ENCODE peak calls at places on chromosomes 1 and 21, in seven cellular contexts. One of them, this sample, is unnamed.

GRCh38 chr1:209549384-209550001 is 34.0 kb upstream of the CAMK1G start:
- DNase-seq in sigmoid colon: no peak
- DNase-seq in adrenal gland: no peak
- DNase-seq in MM.1S: no peak
- DNase-seq in thoracic aorta: no peak
- DNase-seq in H9: peak; percentile 71
- DNase-seq in tibial artery: no peak
- DNase-seq in this sample: no peak

GRCh38 chr1:192905049-192905448 is 96.2 kb downstream of the RGS2 start:
- DNase-seq in sigmoid colon: no peak
- DNase-seq in adrenal gland: no peak
- DNase-seq in MM.1S: no peak
- DNase-seq in thoracic aorta: no peak
- DNase-seq in H9: no peak
- DNase-seq in tibial artery: no peak
- DNase-seq in this sample: no peak

GRCh38 chr1:67685558-67686271 is 714 bp downstream of the GADD45A start:
- DNase-seq in sigmoid colon: peak; percentile 79
- DNase-seq in adrenal gland: peak; percentile 50
- DNase-seq in MM.1S: peak; percentile 73
- DNase-seq in thoracic aorta: no peak
- DNase-seq in H9: peak; percentile 58
- DNase-seq in tibial artery: peak; percentile 37
- DNase-seq in this sample: peak; percentile 62

GRCh38 chr1:223472057-223472456 is 78.8 kb downstream of the CCDC185 start:
- DNase-seq in sigmoid colon: no peak
- DNase-seq in adrenal gland: no peak
- DNase-seq in MM.1S: no peak
- DNase-seq in thoracic aorta: no peak
- DNase-seq in H9: no peak
- DNase-seq in tibial artery: no peak
- DNase-seq in this sample: no peak

GRCh38 chr1:90114521-90115141 is 119.7 kb downstream of the ZNF326 start:
- DNase-seq in sigmoid colon: no peak
- DNase-seq in adrenal gland: no peak
- DNase-seq in MM.1S: peak; percentile 62
- DNase-seq in thoracic aorta: no peak
- DNase-seq in H9: no peak
- DNase-seq in tibial artery: no peak
- DNase-seq in this sample: no peak

GRCh38 chr1:162074548-162074947 is 5.1 kb downstream of the NOS1AP start:
- DNase-seq in sigmoid colon: no peak
- DNase-seq in adrenal gland: no peak
- DNase-seq in MM.1S: no peak
- DNase-seq in thoracic aorta: no peak
- DNase-seq in H9: no peak
- DNase-seq in tibial artery: no peak
- DNase-seq in this sample: no peak

GRCh38 chr1:110634455-110635281 is 28.5 kb upstream of the KCNA2 start:
- DNase-seq in sigmoid colon: peak; percentile 93
- DNase-seq in adrenal gland: peak; percentile 86
- DNase-seq in MM.1S: peak; percentile 80
- DNase-seq in thoracic aorta: peak; percentile 25
- DNase-seq in H9: no peak
- DNase-seq in tibial artery: peak; percentile 60
- DNase-seq in this sample: no peak

GRCh38 chr21:42395910-42396625 is at the start of gene TMPRSS3:
- DNase-seq in sigmoid colon: peak; percentile 30
- DNase-seq in adrenal gland: no peak
- DNase-seq in MM.1S: no peak
- DNase-seq in thoracic aorta: no peak
- DNase-seq in H9: no peak
- DNase-seq in tibial artery: no peak
- DNase-seq in this sample: no peak

GRCh38 chr1:78019031-78019430 is 14.3 kb downstream of the DNAJB4 start:
- DNase-seq in sigmoid colon: no peak
- DNase-seq in adrenal gland: no peak
- DNase-seq in MM.1S: no peak
- DNase-seq in thoracic aorta: no peak
- DNase-seq in H9: no peak
- DNase-seq in tibial artery: no peak
- DNase-seq in this sample: no peak

GRCh38 chr1:93616221-93616995 is 65.2 kb downstream of the BCAR3 start:
- DNase-seq in sigmoid colon: peak; percentile 57
- DNase-seq in adrenal gland: no peak
- DNase-seq in MM.1S: no peak
- DNase-seq in thoracic aorta: no peak
- DNase-seq in H9: no peak
- DNase-seq in tibial artery: no peak
- DNase-seq in this sample: no peak

GRCh38 chr1:55474168-55474786 is 259.1 kb upstream of the USP24 start:
- DNase-seq in sigmoid colon: no peak
- DNase-seq in adrenal gland: no peak
- DNase-seq in MM.1S: no peak
- DNase-seq in thoracic aorta: no peak
- DNase-seq in H9: no peak
- DNase-seq in tibial artery: no peak
- DNase-seq in this sample: no peak

GRCh38 chr1:98030483-98030882 is 109.6 kb upstream of the DPYD start:
- DNase-seq in sigmoid colon: no peak
- DNase-seq in adrenal gland: no peak
- DNase-seq in MM.1S: no peak
- DNase-seq in thoracic aorta: no peak
- DNase-seq in H9: no peak
- DNase-seq in tibial artery: no peak
- DNase-seq in this sample: no peak

GRCh38 chr21:33971492-33972013 is 55.9 kb upstream of the ATP5PO start:
- DNase-seq in sigmoid colon: no peak
- DNase-seq in adrenal gland: no peak
- DNase-seq in MM.1S: no peak
- DNase-seq in thoracic aorta: no peak
- DNase-seq in H9: no peak
- DNase-seq in tibial artery: no peak
- DNase-seq in this sample: no peak

GRCh38 chr1:23594927-23595353 is 35.6 kb upstream of the ID3 start:
- DNase-seq in sigmoid colon: no peak
- DNase-seq in adrenal gland: no peak
- DNase-seq in MM.1S: no peak
- DNase-seq in thoracic aorta: no peak
- DNase-seq in H9: no peak
- DNase-seq in tibial artery: no peak
- DNase-seq in this sample: no peak

GRCh38 chr1:51541313-51542050 is 22.4 kb upstream of the EPS15 start:
- DNase-seq in sigmoid colon: no peak
- DNase-seq in adrenal gland: no peak
- DNase-seq in MM.1S: no peak
- DNase-seq in thoracic aorta: no peak
- DNase-seq in H9: no peak
- DNase-seq in tibial artery: no peak
- DNase-seq in this sample: no peak

GRCh38 chr1:83692524-83693336 is 306.2 kb downstream of the TTLL7 start:
- DNase-seq in sigmoid colon: no peak
- DNase-seq in adrenal gland: no peak
- DNase-seq in MM.1S: peak; percentile 15
- DNase-seq in thoracic aorta: no peak
- DNase-seq in H9: peak; percentile 80
- DNase-seq in tibial artery: no peak
- DNase-seq in this sample: no peak

GRCh38 chr1:77514871-77515776 is 167.3 kb downstream of the ZZZ3 start:
- DNase-seq in sigmoid colon: no peak
- DNase-seq in adrenal gland: peak; percentile 30
- DNase-seq in MM.1S: no peak
- DNase-seq in thoracic aorta: no peak
- DNase-seq in H9: peak; percentile 87
- DNase-seq in tibial artery: no peak
- DNase-seq in this sample: no peak

GRCh38 chr1:182087304-182087703 is 25.8 kb upstream of the ZNF648 start:
- DNase-seq in sigmoid colon: no peak
- DNase-seq in adrenal gland: no peak
- DNase-seq in MM.1S: no peak
- DNase-seq in thoracic aorta: no peak
- DNase-seq in H9: no peak
- DNase-seq in tibial artery: no peak
- DNase-seq in this sample: no peak

GRCh38 chr1:161910516-161911077 is 113.1 kb downstream of the OLFML2B start:
- DNase-seq in sigmoid colon: no peak
- DNase-seq in adrenal gland: no peak
- DNase-seq in MM.1S: no peak
- DNase-seq in thoracic aorta: no peak
- DNase-seq in H9: no peak
- DNase-seq in tibial artery: no peak
- DNase-seq in this sample: no peak

GRCh38 chr1:39892611-39893595 is 8.8 kb downstream of the MYCL start:
- DNase-seq in sigmoid colon: peak; percentile 1
- DNase-seq in adrenal gland: no peak
- DNase-seq in MM.1S: no peak
- DNase-seq in thoracic aorta: no peak
- DNase-seq in H9: peak; percentile 63
- DNase-seq in tibial artery: no peak
- DNase-seq in this sample: no peak

GRCh38 chr1:190067592-190067991 is 410.1 kb downstream of the BRINP3 start:
- DNase-seq in sigmoid colon: no peak
- DNase-seq in adrenal gland: no peak
- DNase-seq in MM.1S: no peak
- DNase-seq in thoracic aorta: no peak
- DNase-seq in H9: no peak
- DNase-seq in tibial artery: no peak
- DNase-seq in this sample: no peak

GRCh38 chr1:113786055-113786454 is 26.2 kb downstream of the RSBN1 start:
- DNase-seq in sigmoid colon: no peak
- DNase-seq in adrenal gland: no peak
- DNase-seq in MM.1S: peak; percentile 21
- DNase-seq in thoracic aorta: no peak
- DNase-seq in H9: no peak
- DNase-seq in tibial artery: no peak
- DNase-seq in this sample: no peak

GRCh38 chr1:205599667-205600042 is 32.2 kb downstream of the ELK4 start:
- DNase-seq in sigmoid colon: peak; percentile 45
- DNase-seq in adrenal gland: no peak
- DNase-seq in MM.1S: no peak
- DNase-seq in thoracic aorta: no peak
- DNase-seq in H9: no peak
- DNase-seq in tibial artery: no peak
- DNase-seq in this sample: no peak

GRCh38 chr1:64790965-64791487 is 46.2 kb downstream of the RAVER2 start:
- DNase-seq in sigmoid colon: no peak
- DNase-seq in adrenal gland: no peak
- DNase-seq in MM.1S: no peak
- DNase-seq in thoracic aorta: no peak
- DNase-seq in H9: no peak
- DNase-seq in tibial artery: no peak
- DNase-seq in this sample: no peak

GRCh38 chr1:223081181-223081994 is 61.7 kb downstream of the TLR5 start:
- DNase-seq in sigmoid colon: peak; percentile 95
- DNase-seq in adrenal gland: peak; percentile 87
- DNase-seq in MM.1S: peak; percentile 88
- DNase-seq in thoracic aorta: peak; percentile 43
- DNase-seq in H9: peak; percentile 96
- DNase-seq in tibial artery: peak; percentile 56
- DNase-seq in this sample: peak; percentile 84

DNA sequence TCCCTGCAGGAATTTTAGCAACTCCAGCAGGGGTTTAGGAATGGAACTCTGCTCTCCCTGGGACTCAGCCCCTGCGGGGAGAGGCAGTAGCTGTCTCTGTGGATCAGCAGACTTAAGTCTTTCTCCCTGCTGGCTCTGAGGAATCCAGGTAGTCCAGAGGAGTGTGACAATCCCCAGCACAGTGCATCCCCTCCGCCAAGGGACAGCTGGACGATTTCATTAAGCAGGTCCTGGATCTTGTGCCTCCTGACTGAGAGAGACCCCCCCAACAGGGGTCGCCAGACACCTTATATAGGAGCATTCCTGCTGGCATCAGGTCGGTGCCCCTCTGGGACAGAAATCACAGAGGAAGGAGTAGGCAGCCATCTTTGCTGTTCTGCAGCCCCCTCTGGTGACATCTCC is 30.6 kb downstream of the AKT3 start:
- DNase-seq in sigmoid colon: no peak
- DNase-seq in adrenal gland: no peak
- DNase-seq in MM.1S: no peak
- DNase-seq in thoracic aorta: no peak
- DNase-seq in H9: peak; percentile 60
- DNase-seq in tibial artery: no peak
- DNase-seq in this sample: no peak
- TF ChIP-seq CTCF in sigmoid colon: no peak
- TF ChIP-seq CTCF in adrenal gland: no peak
- TF ChIP-seq CTCF in MM.1S: no peak
- TF ChIP-seq CTCF in thoracic aorta: no peak
- TF ChIP-seq CTCF in H9: peak; percentile 46
- TF ChIP-seq CTCF in tibial artery: no peak
- TF ChIP-seq CTCF in this sample: no peak

GRCh38 chr1:238789916-238790667 is 596.3 kb upstream of the CHRM3 start:
- DNase-seq in sigmoid colon: no peak
- DNase-seq in adrenal gland: no peak
- DNase-seq in MM.1S: no peak
- DNase-seq in thoracic aorta: no peak
- DNase-seq in H9: peak; percentile 58
- DNase-seq in tibial artery: no peak
- DNase-seq in this sample: no peak
- H3K9me3 ChIP-seq in sigmoid colon: no peaks in the 10 kb centered on the region
- H3K9me3 ChIP-seq in adrenal gland: no peaks in the 10 kb centered on the region
- H3K9me3 ChIP-seq in MM.1S: no peaks in the 10 kb centered on the region
- H3K9me3 ChIP-seq in thoracic aorta: no peaks in the 10 kb centered on the region
- H3K9me3 ChIP-seq in H9: no peaks in the 10 kb centered on the region
- H3K9me3 ChIP-seq in tibial artery: no peaks in the 10 kb centered on the region
- H3K9me3 ChIP-seq in this sample: no peaks in the 10 kb centered on the region

GRCh38 chr1:1023700-1024099 is 3.8 kb downstream of the AGRN start:
- DNase-seq in sigmoid colon: no peak
- DNase-seq in adrenal gland: no peak
- DNase-seq in MM.1S: no peak
- DNase-seq in thoracic aorta: no peak
- DNase-seq in H9: no peak
- DNase-seq in tibial artery: no peak
- DNase-seq in this sample: no peak

GRCh38 chr1:1031659-1032245 is 11.8 kb downstream of the AGRN start:
- DNase-seq in sigmoid colon: no peak
- DNase-seq in adrenal gland: no peak
- DNase-seq in MM.1S: no peak
- DNase-seq in thoracic aorta: no peak
- DNase-seq in H9: no peak
- DNase-seq in tibial artery: no peak
- DNase-seq in this sample: no peak

GRCh38 chr1:1026599-1027413 is 6.9 kb downstream of the AGRN start:
- DNase-seq in sigmoid colon: no peak
- DNase-seq in adrenal gland: no peak
- DNase-seq in MM.1S: no peak
- DNase-seq in thoracic aorta: no peak
- DNase-seq in H9: no peak
- DNase-seq in tibial artery: no peak
- DNase-seq in this sample: no peak

GRCh38 chr1:1024421-1025415 is 4.8 kb downstream of the AGRN start:
- DNase-seq in sigmoid colon: no peak
- DNase-seq in adrenal gland: no peak
- DNase-seq in MM.1S: no peak
- DNase-seq in thoracic aorta: no peak
- DNase-seq in H9: peak; percentile 87
- DNase-seq in tibial artery: no peak
- DNase-seq in this sample: peak; percentile 93

GRCh38 chr1:1027723-1028266 is 7.9 kb downstream of the AGRN start:
- DNase-seq in sigmoid colon: no peak
- DNase-seq in adrenal gland: no peak
- DNase-seq in MM.1S: no peak
- DNase-seq in thoracic aorta: no peak
- DNase-seq in H9: no peak
- DNase-seq in tibial artery: no peak
- DNase-seq in this sample: no peak
- H3K27ac ChIP-seq in sigmoid colon: no peak overlapping the region
- H3K27ac ChIP-seq in adrenal gland: no peak overlapping the region
- H3K27ac ChIP-seq in MM.1S: no peak overlapping the region
- H3K27ac ChIP-seq in thoracic aorta: no peak overlapping the region
- H3K27ac ChIP-seq in H9: no peak overlapping the region
- H3K27ac ChIP-seq in tibial artery: no peak overlapping the region
- H3K27ac ChIP-seq in this sample: no peak overlapping the region

GRCh38 chr1:236774926-236775325 is 20.2 kb upstream of the MTR start:
- DNase-seq in sigmoid colon: no peak
- DNase-seq in adrenal gland: no peak
- DNase-seq in MM.1S: no peak
- DNase-seq in thoracic aorta: no peak
- DNase-seq in H9: no peak
- DNase-seq in tibial artery: no peak
- DNase-seq in this sample: no peak
- TF ChIP-seq CTCF in sigmoid colon: no peak
- TF ChIP-seq CTCF in adrenal gland: peak; percentile 26
- TF ChIP-seq CTCF in MM.1S: no peak
- TF ChIP-seq CTCF in thoracic aorta: peak; percentile 21
- TF ChIP-seq CTCF in H9: peak; percentile 63
- TF ChIP-seq CTCF in tibial artery: peak; percentile 34
- TF ChIP-seq CTCF in this sample: peak; percentile 11